ENCODE peak calls at places on chromosome 5, in seven cellular contexts. R is mesendoderm, T is H9, S is neuronal stem cell, U is trophoblast cell, Z is H1, V is mesenchymal stem cell. D is an unnamed sample.

GRCh38 chr5:78747703-78748359 is 99.3 kb upstream of the LHFPL2 start:
- DNase-seq in R (peak), T (no peak), S (no peak), U (no peak), Z (no peak), V (peak), D (peak)

GRCh38 chr5:65927497-65928340 is 1.3 kb downstream of the ERBIN start:
- DNase-seq in R (peak), T (no peak), S (no peak), U (peak), Z (no peak), V (peak), D (peak)

GRCh38 chr5:3197699-3198098 is 397.9 kb upstream of the IRX1 start:
- DNase-seq in R (peak), T (peak), S (peak), U (no peak), Z (peak), V (no peak), D (no peak)

GRCh38 chr5:73189816-73190451 is 16.9 kb downstream of the TMEM174 start:
- DNase-seq in R (peak), T (peak), S (no peak), U (no peak), Z (no peak), V (peak), D (peak)

GRCh38 chr5:151497391-151498002 is 50.1 kb downstream of the SLC36A1 start:
- DNase-seq in R (no peak), T (no peak), S (no peak), U (peak), Z (no peak), V (no peak), D (no peak)

GRCh38 chr5:140042551-140043507 is at the start of gene NRG2:
- DNase-seq in R (peak), T (peak), S (peak), U (no peak), Z (peak), V (peak), D (peak)

GRCh38 chr5:525916-526315 is 1.7 kb upstream of the SLC9A3 start:
- DNase-seq in R (no peak), T (no peak), S (no peak), U (no peak), Z (no peak), V (no peak), D (no peak)

GRCh38 chr5:146107901-146108300 is 2.5 kb upstream of the PLAC8L1 start:
- DNase-seq in R (no peak), T (no peak), S (no peak), U (no peak), Z (no peak), V (peak), D (peak)

GRCh38 chr5:118060833-118061232 is 927.5 kb downstream of the DTWD2 start:
- DNase-seq in R (peak), T (no peak), S (no peak), U (no peak), Z (no peak), V (no peak), D (no peak)

GRCh38 chr5:90119531-90119940 is 290.0 kb downstream of the CETN3 start:
- DNase-seq in R (no peak), T (no peak), S (no peak), U (no peak), Z (no peak), V (no peak), D (no peak)

GRCh38 chr5:107672212-107673105 is 1.7 kb upstream of the EFNA5 start:
- DNase-seq in R (peak), T (peak), S (peak), U (peak), Z (peak), V (peak), D (peak)

GRCh38 chr5:135457424-135458071 is 5.4 kb upstream of the TIFAB start:
- DNase-seq in R (peak), T (peak), S (peak), U (peak), Z (peak), V (peak), D (peak)

GRCh38 chr5:116442095-116442534 is 132.5 kb downstream of the SEMA6A start:
- DNase-seq in R (no peak), T (peak), S (no peak), U (no peak), Z (no peak), V (no peak), D (peak)

GRCh38 chr5:172502969-172503368 is 48.6 kb upstream of the SH3PXD2B start:
- DNase-seq in R (peak), T (peak), S (no peak), U (no peak), Z (peak), V (peak), D (no peak)

GRCh38 chr5:143361438-143361837 is 42.0 kb downstream of the NR3C1 start:
- DNase-seq in R (no peak), T (no peak), S (no peak), U (peak), Z (no peak), V (peak), D (no peak)

GRCh38 chr5:178314066-178314660 is 81.6 kb upstream of the PHYKPL start:
- DNase-seq in R (no peak), T (no peak), S (no peak), U (no peak), Z (no peak), V (no peak), D (no peak)

GRCh38 chr5:52799358-52799982 is 11.8 kb downstream of the ITGA1 start:
- DNase-seq in R (peak), T (peak), S (peak), U (peak), Z (no peak), V (peak), D (peak)

GRCh38 chr5:76836585-76836984 is 13.2 kb upstream of the S100Z start:
- DNase-seq in R (no peak), T (no peak), S (no peak), U (no peak), Z (no peak), V (peak), D (no peak)

GRCh38 chr5:106094128-106094726 is 1576.5 kb downstream of the EFNA5 start:
- DNase-seq in R (peak), T (no peak), S (no peak), U (no peak), Z (no peak), V (no peak), D (peak)

GRCh38 chr5:37448941-37449340 is 69.8 kb downstream of the WDR70 start:
- DNase-seq in R (no peak), T (no peak), S (no peak), U (no peak), Z (no peak), V (peak), D (peak)

GRCh38 chr5:6518298-6519057 is 69.8 kb downstream of the UBE2QL1 start:
- DNase-seq in R (no peak), T (no peak), S (no peak), U (no peak), Z (no peak), V (no peak), D (no peak)
- H2BK5ac ChIP-seq in R (no peak), T (no peak), S (no peak), U (no peak), Z (no peak), V (no peak), D (no peak)

GRCh38 chr5:80219381-80219780 is 36.5 kb downstream of the SERINC5 start:
- DNase-seq in R (no peak), T (no peak), S (no peak), U (no peak), Z (no peak), V (no peak), D (no peak)
- H2BK5ac ChIP-seq in R (no peak), T (no peak), S (no peak), U (no peak), Z (no peak), V (no peak), D (no peak)

GRCh38 chr5:35095366-35095765 is 47.6 kb upstream of the AGXT2 start:
- DNase-seq in R (no peak), T (no peak), S (no peak), U (no peak), Z (no peak), V (no peak), D (no peak)
- H2BK5ac ChIP-seq in R (no peak), T (no peak), S (no peak), U (no peak), Z (no peak), V (no peak), D (no peak)

GRCh38 chr5:56090793-56091460 is 96.2 kb upstream of the IL6ST start:
- DNase-seq in R (no peak), T (no peak), S (no peak), U (no peak), Z (no peak), V (no peak), D (no peak)
- H2BK5ac ChIP-seq in R (no peak), T (no peak), S (no peak), U (no peak), Z (peak), V (no peak), D (no peak)

DNA sequence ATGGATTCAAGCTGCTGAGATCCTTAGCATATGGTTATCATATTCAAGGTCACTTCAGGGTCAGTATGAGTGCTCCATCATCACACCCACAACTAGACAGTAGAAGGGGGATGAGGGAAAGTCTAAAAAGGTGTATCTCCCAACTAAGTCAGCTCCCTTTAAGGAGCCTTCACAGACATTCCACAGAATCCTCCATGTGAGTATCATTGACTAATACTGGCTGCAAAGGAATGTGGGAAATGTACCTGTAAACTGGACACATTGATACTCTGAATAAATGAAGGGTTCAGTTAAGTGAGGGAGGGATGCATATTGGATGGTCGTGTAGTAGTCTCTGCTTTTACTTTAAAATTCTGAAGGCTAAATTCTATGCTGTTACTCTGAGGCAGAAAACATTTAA is 330.7 kb downstream of the LRRC70 start:
- DNase-seq in R (no peak), T (no peak), S (no peak), U (no peak), Z (no peak), V (no peak), D (no peak)
- H2BK5ac ChIP-seq in R (no peak), T (no peak), S (no peak), U (no peak), Z (no peak), V (no peak), D (no peak)

GRCh38 chr5:42360641-42361320 is 62.5 kb upstream of the GHR start:
- DNase-seq in R (peak), T (peak), S (no peak), U (no peak), Z (no peak), V (no peak), D (no peak)
- H2BK5ac ChIP-seq in R (no peak), T (no peak), S (no peak), U (no peak), Z (no peak), V (no peak), D (no peak)